ENCODE peak calls at places on chromosomes 6 and 20, in six cellular contexts. One of them, this sample, is unnamed.

GRCh38 chr6:87092435-87092834 is 2.5 kb downstream of the CGA start:
- DNase-seq in CMK: no peak
- DNase-seq in esophagus squamous epithelium: no peak
- DNase-seq in GM12891: no peak
- DNase-seq in LHCN-M2: no peak
- DNase-seq in skeletal muscle cell: no peak
- DNase-seq in this sample: no peak

GRCh38 chr20:38873050-38873581 is 53.1 kb upstream of the FAM83D start:
- DNase-seq in CMK: no peak
- DNase-seq in skeletal muscle cell: no peak
- DNase-seq in esophagus squamous epithelium: no peak
- DNase-seq in GM12891: peak
- DNase-seq in LHCN-M2: no peak
- DNase-seq in this sample: no peak

GRCh38 chr6:446418-447366 is 55.1 kb downstream of the IRF4 start:
- DNase-seq in esophagus squamous epithelium: no peak
- DNase-seq in skeletal muscle cell: no peak
- DNase-seq in CMK: no peak
- DNase-seq in LHCN-M2: no peak
- DNase-seq in GM12891: no peak
- DNase-seq in this sample: peak

GRCh38 chr6:36378936-36379335 is 8.5 kb downstream of the ETV7 start:
- DNase-seq in esophagus squamous epithelium: no peak
- DNase-seq in CMK: no peak
- DNase-seq in skeletal muscle cell: no peak
- DNase-seq in GM12891: no peak
- DNase-seq in LHCN-M2: no peak
- DNase-seq in this sample: no peak

GRCh38 chr6:157405986-157406385 is 25.0 kb downstream of the ZDHHC14 start:
- DNase-seq in esophagus squamous epithelium: no peak
- DNase-seq in CMK: no peak
- DNase-seq in GM12891: no peak
- DNase-seq in skeletal muscle cell: peak
- DNase-seq in LHCN-M2: no peak
- DNase-seq in this sample: peak

GRCh38 chr6:169176361-169176991 is 77.2 kb downstream of the THBS2 start:
- DNase-seq in LHCN-M2: no peak
- DNase-seq in CMK: no peak
- DNase-seq in GM12891: no peak
- DNase-seq in skeletal muscle cell: no peak
- DNase-seq in esophagus squamous epithelium: no peak
- DNase-seq in this sample: no peak

GRCh38 chr6:35967059-35967769 is 46.3 kb upstream of the SRPK1 start:
- DNase-seq in CMK: no peak
- DNase-seq in esophagus squamous epithelium: no peak
- DNase-seq in GM12891: no peak
- DNase-seq in skeletal muscle cell: no peak
- DNase-seq in LHCN-M2: no peak
- DNase-seq in this sample: no peak

GRCh38 chr20:54062812-54063280 is 7.5 kb downstream of the BCAS1 start:
- DNase-seq in GM12891: no peak
- DNase-seq in esophagus squamous epithelium: no peak
- DNase-seq in LHCN-M2: peak
- DNase-seq in skeletal muscle cell: no peak
- DNase-seq in CMK: no peak
- DNase-seq in this sample: peak